ENCODE peak calls at places on chromosomes 13 and 19, in five cellular contexts. P is H54; W is effector memory CD8-positive, alpha-beta T cell; R is AG08395; I is kidney tubule cell. A is an unnamed sample.

GRCh38 chr13:40613954-40614353 is 52.5 kb downstream of the FOXO1 start:
- DNase-seq in P (no peak), W (no peak), R (no peak), I (no peak), A (no peak)

GRCh38 chr13:41050041-41050440 is 11.3 kb upstream of the WBP4 start:
- DNase-seq in P (no peak), W (no peak), R (no peak), I (no peak), A (peak; percentile 49)

GRCh38 chr19:14507704-14508246 is 10.4 kb downstream of the DNAJB1 start:
- DNase-seq in P (no peak), W (no peak), R (peak; percentile 41), I (peak; percentile 91), A (peak; percentile 86)

GRCh38 chr13:73708393-73708985 is 425.7 kb downstream of the KLF12 start:
- DNase-seq in P (no peak), W (peak; percentile 40), R (peak; percentile 67), I (peak; percentile 70), A (peak; percentile 83)

GRCh38 chr19:29303035-29303706 is 90.2 kb upstream of the UQCRFS1 start:
- DNase-seq in P (no peak), W (no peak), R (no peak), I (no peak), A (no peak)

GRCh38 chr13:72890546-72890945 is 108.6 kb downstream of the PIBF1 start:
- DNase-seq in P (no peak), W (no peak), R (no peak), I (no peak), A (peak; percentile 58)

GRCh38 chr19:20558011-20558410 is 7.6 kb downstream of the ZNF737 start:
- DNase-seq in P (no peak), W (no peak), R (no peak), I (no peak), A (no peak)

GRCh38 chr19:4518345-4519171 is at the start of gene PLIN4:
- DNase-seq in P (peak; percentile 73), W (no peak), R (peak; percentile 29), I (peak; percentile 25), A (no peak)

GRCh38 chr19:30649934-30650614 is 277.9 kb downstream of the ZNF536 start:
- DNase-seq in P (peak; percentile 40), W (no peak), R (peak; percentile 74), I (peak; percentile 49), A (peak; percentile 54)

GRCh38 chr19:34661357-34661756 is 15.6 kb downstream of the SCGB2B2 start:
- DNase-seq in P (no peak), W (no peak), R (no peak), I (no peak), A (no peak)

GRCh38 chr19:57075125-57075524 is 44.7 kb upstream of the USP29 start:
- DNase-seq in P (no peak), W (no peak), R (no peak), I (no peak), A (no peak)

GRCh38 chr19:1210227-1210538 is 4.6 kb downstream of the STK11 start:
- DNase-seq in P (no peak), W (no peak), R (no peak), I (no peak), A (no peak)

GRCh38 chr19:41373993-41374392 is 2.3 kb upstream of the TMEM91 start:
- DNase-seq in P (peak; percentile 91), W (no peak), R (peak; percentile 84), I (no peak), A (peak; percentile 48)

GRCh38 chr19:13149628-13150186 is 468 bp downstream of the STX10 start:
- DNase-seq in P (peak; percentile 52), W (no peak), R (no peak), I (peak; percentile 48), A (peak; percentile 38)